ENCODE peak calls at places on chromosome X, in five cellular contexts. P is fibroblast of pulmonary artery, S is cerebellum, F is NCI-H187 treated with DMSO at 0.1 percent for 48 hours, O is uterus. T is an unnamed sample.

GRCh38 chrX:16573781-16574180 is 76.2 kb upstream of the S100G start:
- DNase-seq in F (no peak), O (no peak), P (peak; percentile 49), S (no peak), T (peak; percentile 49)

GRCh38 chrX:24839331-24839730 is 145.6 kb downstream of the POLA1 start:
- DNase-seq in S (no peak), F (no peak), P (no peak), O (no peak), T (no peak)

GRCh38 chrX:41922125-41922521 is 1.2 kb downstream of the CASK start:
- DNase-seq in F (no peak), O (no peak), P (peak; percentile 31), S (no peak), T (peak; percentile 26)

GRCh38 chrX:78104447-78105176 is 564 bp downstream of the PGK1 start:
- DNase-seq in O (peak; percentile 28), P (peak; percentile 68), S (peak; percentile 41), F (no peak), T (peak; percentile 23)

GRCh38 chrX:13085533-13085932 is 41.1 kb upstream of the FAM9C start:
- DNase-seq in O (no peak), P (no peak), F (no peak), S (no peak), T (no peak)

GRCh38 chrX:134797390-134797700 is 139.1 kb upstream of the PLAC1 start:
- DNase-seq in F (no peak), O (no peak), P (no peak), S (no peak), T (no peak)

GRCh38 chrX:81121513-81122363 is 80.0 kb downstream of the HMGN5 start:
- DNase-seq in S (peak; percentile 27), P (peak; percentile 94), F (no peak), O (peak; percentile 94), T (peak; percentile 92)

GRCh38 chrX:13448941-13449340 is 120.5 kb upstream of the EGFL6 start:
- DNase-seq in F (no peak), O (no peak), P (no peak), S (no peak), T (no peak)

GRCh38 chrX:1451676-1452496 is 823 bp downstream of the ASMTL start:
- DNase-seq in O (peak; percentile 42), P (no peak), S (no peak), F (no peak), T (no peak)

GRCh38 chrX:110871839-110872238 is 76.2 kb upstream of the CHRDL1 start:
- DNase-seq in F (no peak), O (no peak), S (no peak), P (no peak), T (no peak)

GRCh38 chrX:14362731-14363130 is 166.6 kb upstream of the GLRA2 start:
- DNase-seq in S (no peak), F (no peak), O (no peak), P (peak; percentile 0), T (peak; percentile 27)

GRCh38 chrX:110733166-110733565 is 62.5 kb downstream of the CHRDL1 start:
- DNase-seq in O (no peak), S (no peak), P (no peak), F (no peak), T (peak; percentile 18)

GRCh38 chrX:150361070-150361776 is 1.9 kb upstream of the MAMLD1 start:
- DNase-seq in P (peak; percentile 24), F (no peak), O (no peak), S (no peak), T (no peak)

GRCh38 chrX:15525664-15526416 is 25.2 kb downstream of the BMX start:
- DNase-seq in S (no peak), O (no peak), F (no peak), P (no peak), T (no peak)

GRCh38 chrX:44144491-44144890 is 171.3 kb upstream of the NDP start:
- DNase-seq in O (no peak), P (no peak), F (no peak), S (no peak), T (no peak)

GRCh38 chrX:43633081-43633480 is 23.0 kb upstream of the MAOA start:
- DNase-seq in F (no peak), S (no peak), P (no peak), O (no peak), T (no peak)

GRCh38 chrX:40299028-40299479 is 201.3 kb upstream of the BCOR start:
- DNase-seq in F (no peak), O (no peak), P (peak; percentile 9), S (no peak), T (no peak)

GRCh38 chrX:74593593-74593992 is 20.8 kb downstream of the RLIM start:
- DNase-seq in F (no peak), S (no peak), P (peak; percentile 25), O (no peak), T (no peak)

GRCh38 chrX:67604979-67605703 is 61.3 kb downstream of the AR start:
- DNase-seq in O (no peak), F (no peak), P (peak; percentile 90), S (no peak), T (peak; percentile 91)